ENCODE peak calls at places on chromosomes 3 and 15, in four cellular contexts. One of them, this sample, is unnamed. For H3K9me3, the result is how much of the 10 kb centered on the place peaks cover.

GRCh38 chr3:185820973-185821758 is 3.7 kb downstream of the IGF2BP2 start:
- DNase-seq in SK-N-SH: peak
- DNase-seq in pancreas: no peak
- DNase-seq in lower lobe of right lung: no peak
- DNase-seq in this sample: no peak

GRCh38 chr3:159126261-159127020 is 324.6 kb downstream of the MFSD1 start:
- DNase-seq in SK-N-SH: no peak
- DNase-seq in lower lobe of right lung: no peak
- DNase-seq in pancreas: no peak
- DNase-seq in this sample: no peak

GRCh38 chr3:132803889-132804288 is 81.7 kb upstream of the NPHP3 start:
- DNase-seq in pancreas: no peak
- DNase-seq in lower lobe of right lung: no peak
- DNase-seq in SK-N-SH: peak
- DNase-seq in this sample: peak

GRCh38 chr15:91908401-91908800 is 54.9 kb downstream of the SLCO3A1 start:
- DNase-seq in SK-N-SH: no peak
- DNase-seq in pancreas: no peak
- DNase-seq in lower lobe of right lung: no peak
- DNase-seq in this sample: no peak

GRCh38 chr15:41256577-41257038 is 25.5 kb downstream of the CHP1 start:
- DNase-seq in SK-N-SH: no peak
- DNase-seq in pancreas: no peak
- DNase-seq in lower lobe of right lung: no peak
- DNase-seq in this sample: no peak

GRCh38 chr3:152241142-152242067 is 27.3 kb upstream of the MBNL1 start:
- DNase-seq in lower lobe of right lung: no peak
- DNase-seq in pancreas: no peak
- DNase-seq in SK-N-SH: no peak
- DNase-seq in this sample: no peak

GRCh38 chr3:113314923-113315322 is 103.6 kb downstream of the BOC start:
- DNase-seq in SK-N-SH: no peak
- DNase-seq in pancreas: no peak
- DNase-seq in lower lobe of right lung: no peak
- DNase-seq in this sample: no peak

GRCh38 chr3:119562307-119562961 is 3.0 kb upstream of the CD80 start:
- DNase-seq in pancreas: no peak
- DNase-seq in lower lobe of right lung: no peak
- DNase-seq in SK-N-SH: no peak
- DNase-seq in this sample: no peak

GRCh38 chr3:106294121-106294520 is 425.3 kb upstream of the CBLB start:
- DNase-seq in lower lobe of right lung: no peak
- DNase-seq in SK-N-SH: no peak
- DNase-seq in pancreas: no peak
- DNase-seq in this sample: no peak

GRCh38 chr3:178083906-178084823 is 452.1 kb upstream of the KCNMB2 start:
- DNase-seq in pancreas: no peak
- DNase-seq in SK-N-SH: peak
- DNase-seq in lower lobe of right lung: no peak
- DNase-seq in this sample: no peak

GRCh38 chr3:31041161-31041978 is 146.9 kb upstream of the GADL1 start:
- DNase-seq in pancreas: no peak
- DNase-seq in SK-N-SH: no peak
- DNase-seq in lower lobe of right lung: no peak
- DNase-seq in this sample: peak

GRCh38 chr3:5212625-5213573 is 25.4 kb downstream of the EDEM1 start:
- DNase-seq in pancreas: no peak
- DNase-seq in SK-N-SH: no peak
- DNase-seq in lower lobe of right lung: no peak
- DNase-seq in this sample: peak

GRCh38 chr3:49133226-49133951 is 539 bp upstream of the LAMB2 start:
- DNase-seq in SK-N-SH: peak
- DNase-seq in pancreas: peak
- DNase-seq in lower lobe of right lung: peak
- DNase-seq in this sample: peak

GRCh38 chr3:112629425-112629824 is 11.5 kb downstream of the CCDC80 start:
- DNase-seq in SK-N-SH: no peak
- DNase-seq in lower lobe of right lung: no peak
- DNase-seq in pancreas: no peak
- DNase-seq in this sample: peak

GRCh38 chr3:140636452-140637138 is 41.3 kb upstream of the TRIM42 start:
- DNase-seq in pancreas: no peak
- DNase-seq in lower lobe of right lung: no peak
- DNase-seq in SK-N-SH: no peak
- DNase-seq in this sample: no peak

GRCh38 chr15:87846746-87847145 is 409.8 kb downstream of the NTRK3 start:
- DNase-seq in lower lobe of right lung: no peak
- DNase-seq in pancreas: no peak
- DNase-seq in SK-N-SH: no peak
- DNase-seq in this sample: no peak

GRCh38 chr3:142019794-142020320 is 129.5 kb downstream of the TFDP2 start:
- DNase-seq in pancreas: no peak
- DNase-seq in lower lobe of right lung: no peak
- DNase-seq in SK-N-SH: no peak
- DNase-seq in this sample: no peak

GRCh38 chr3:179954226-179954870 is 82.4 kb downstream of the PEX5L start:
- DNase-seq in SK-N-SH: no peak
- DNase-seq in lower lobe of right lung: no peak
- DNase-seq in pancreas: no peak
- DNase-seq in this sample: no peak

GRCh38 chr3:95459706-95460105 is 1354.7 kb upstream of the EPHA6 start:
- DNase-seq in pancreas: no peak
- DNase-seq in lower lobe of right lung: no peak
- DNase-seq in SK-N-SH: no peak
- DNase-seq in this sample: no peak

GRCh38 chr3:165642761-165643432 is 194.3 kb downstream of the BCHE start:
- DNase-seq in lower lobe of right lung: no peak
- DNase-seq in SK-N-SH: no peak
- DNase-seq in pancreas: peak
- DNase-seq in this sample: no peak

GRCh38 chr3:39338201-39338600 is 8.7 kb downstream of the CCR8 start:
- DNase-seq in pancreas: no peak
- DNase-seq in SK-N-SH: no peak
- DNase-seq in lower lobe of right lung: no peak
- DNase-seq in this sample: no peak

GRCh38 chr3:119318871-119319270 is 24.7 kb downstream of the ARHGAP31 start:
- DNase-seq in SK-N-SH: peak
- DNase-seq in lower lobe of right lung: no peak
- DNase-seq in pancreas: no peak
- DNase-seq in this sample: no peak

GRCh38 chr15:50256188-50257041 is 9.1 kb downstream of the HDC start:
- DNase-seq in SK-N-SH: no peak
- DNase-seq in pancreas: no peak
- DNase-seq in lower lobe of right lung: no peak
- DNase-seq in this sample: no peak

GRCh38 chr15:57769266-57769665 is 62.8 kb downstream of the POLR2M start:
- DNase-seq in SK-N-SH: no peak
- DNase-seq in lower lobe of right lung: no peak
- DNase-seq in pancreas: no peak
- DNase-seq in this sample: no peak

GRCh38 chr3:126934149-126934548 is 48.8 kb upstream of the PLXNA1 start:
- DNase-seq in lower lobe of right lung: no peak
- DNase-seq in pancreas: no peak
- DNase-seq in SK-N-SH: peak
- DNase-seq in this sample: peak

GRCh38 chr15:39605146-39605545 is 24.3 kb downstream of the THBS1 start:
- DNase-seq in SK-N-SH: no peak
- DNase-seq in pancreas: no peak
- DNase-seq in lower lobe of right lung: no peak
- DNase-seq in this sample: no peak

GRCh38 chr3:46566040-46566631 is at the start of gene LRRC2:
- DNase-seq in pancreas: peak
- DNase-seq in SK-N-SH: peak
- DNase-seq in lower lobe of right lung: no peak
- DNase-seq in this sample: peak

GRCh38 chr15:63981596-63982320 is 64.5 kb downstream of the DAPK2 start:
- DNase-seq in lower lobe of right lung: no peak
- DNase-seq in SK-N-SH: no peak
- DNase-seq in pancreas: no peak
- DNase-seq in this sample: no peak

GRCh38 chr3:64167868-64168267 is 57.4 kb downstream of the PRICKLE2 start:
- DNase-seq in SK-N-SH: no peak
- DNase-seq in pancreas: no peak
- DNase-seq in lower lobe of right lung: no peak
- DNase-seq in this sample: no peak
- H3K9me3 ChIP-seq in SK-N-SH: under half
- H3K9me3 ChIP-seq in pancreas: under half
- H3K9me3 ChIP-seq in lower lobe of right lung: under half
- H3K9me3 ChIP-seq in this sample: under half

DNA sequence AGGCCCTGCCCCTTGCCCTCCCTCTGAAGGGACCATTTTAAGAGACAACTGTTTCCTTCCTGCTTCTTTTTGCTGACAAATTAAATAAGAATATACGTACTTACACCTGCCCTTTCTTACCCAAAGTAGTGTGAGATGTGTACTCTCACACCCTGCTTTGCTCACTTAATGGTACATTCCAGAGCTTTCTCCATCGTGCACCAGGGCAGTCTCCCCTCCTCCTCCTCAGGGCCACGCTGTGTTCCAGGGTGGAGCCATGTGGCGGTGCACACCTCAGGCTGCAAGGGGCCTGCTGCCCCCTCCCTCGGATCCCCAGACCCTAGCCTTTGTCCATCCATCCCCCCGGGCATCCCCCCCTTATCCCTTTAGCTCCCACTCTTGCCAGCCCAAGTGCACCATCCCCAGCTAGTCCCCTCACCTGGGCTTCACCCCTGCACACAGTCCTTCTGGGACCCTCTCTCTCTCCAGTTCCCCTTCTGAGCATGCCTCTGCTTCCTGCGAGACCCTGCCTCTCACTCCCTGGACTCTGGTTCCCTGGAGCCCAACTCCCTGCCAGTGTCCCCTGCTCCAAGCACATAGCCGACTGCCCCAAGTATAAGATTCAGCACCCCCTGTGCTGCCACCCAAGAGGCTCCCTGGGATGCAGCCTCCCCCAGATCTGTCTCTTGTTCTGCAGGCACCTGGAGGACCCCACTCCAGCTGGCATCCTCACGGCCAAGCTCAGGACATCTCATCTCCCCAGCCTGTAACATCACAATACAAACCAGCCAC is 89.5 kb upstream of the IQSEC1 start:
- DNase-seq in SK-N-SH: no peak
- DNase-seq in lower lobe of right lung: no peak
- DNase-seq in pancreas: no peak
- DNase-seq in this sample: no peak
- H3K27ac ChIP-seq in SK-N-SH: no peak
- H3K27ac ChIP-seq in lower lobe of right lung: no peak
- H3K27ac ChIP-seq in pancreas: no peak
- H3K27ac ChIP-seq in this sample: no peak

GRCh38 chr15:24966364-24967103 is 11.7 kb downstream of the SNRPN start:
- DNase-seq in SK-N-SH: no peak
- DNase-seq in lower lobe of right lung: no peak
- DNase-seq in pancreas: no peak
- DNase-seq in this sample: no peak
- H3K9me3 ChIP-seq in SK-N-SH: under half
- H3K9me3 ChIP-seq in lower lobe of right lung: under half
- H3K9me3 ChIP-seq in pancreas: under half
- H3K9me3 ChIP-seq in this sample: under half

GRCh38 chr15:89666858-89667705 is 11.8 kb upstream of the KIF7 start:
- DNase-seq in lower lobe of right lung: no peak
- DNase-seq in pancreas: no peak
- DNase-seq in SK-N-SH: no peak
- DNase-seq in this sample: no peak

GRCh38 chr15:89664441-89664840 is 9.2 kb upstream of the KIF7 start:
- DNase-seq in SK-N-SH: no peak
- DNase-seq in pancreas: no peak
- DNase-seq in lower lobe of right lung: no peak
- DNase-seq in this sample: no peak

GRCh38 chr15:89666147-89666857 is 11.0 kb upstream of the KIF7 start:
- DNase-seq in SK-N-SH: no peak
- DNase-seq in lower lobe of right lung: no peak
- DNase-seq in pancreas: no peak
- DNase-seq in this sample: peak

GRCh38 chr15:89664951-89665350 is 9.7 kb upstream of the KIF7 start:
- DNase-seq in SK-N-SH: no peak
- DNase-seq in pancreas: no peak
- DNase-seq in lower lobe of right lung: no peak
- DNase-seq in this sample: no peak

DNA sequence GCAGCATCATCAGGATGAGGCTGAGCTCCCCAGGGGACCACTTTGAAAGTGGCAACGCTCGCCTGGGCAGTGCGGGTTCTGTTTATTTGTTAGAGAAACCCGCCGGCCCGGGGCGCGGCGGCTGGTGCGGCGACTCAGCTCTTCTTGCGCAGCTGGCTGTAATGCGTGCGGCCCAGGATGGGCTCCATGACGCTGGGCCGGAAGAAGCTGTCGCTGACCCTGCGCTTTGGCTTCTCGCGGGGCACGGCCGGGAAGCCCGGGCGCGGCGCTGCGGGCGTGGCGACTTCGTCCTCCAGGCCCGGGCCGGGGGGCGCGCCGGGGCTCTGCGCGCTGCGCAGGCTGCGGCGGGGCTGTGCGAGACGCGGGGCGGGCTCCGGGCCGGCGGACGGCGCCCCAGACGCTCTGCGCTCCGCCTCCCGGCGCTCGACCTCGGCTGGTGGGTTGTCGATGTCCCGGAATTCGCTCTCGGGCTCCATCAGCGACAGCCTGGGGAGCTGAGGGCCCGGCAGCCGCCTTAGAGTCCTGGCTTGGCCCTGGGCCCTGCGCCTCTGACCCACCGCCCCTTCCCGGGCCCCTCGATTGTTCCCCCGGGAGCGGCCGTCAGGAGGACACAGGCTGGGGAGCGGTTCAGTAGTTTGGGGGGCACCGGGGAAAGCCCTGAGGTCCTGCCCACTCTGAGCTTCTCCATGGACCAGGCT is 10.3 kb upstream of the KIF7 start:
- DNase-seq in lower lobe of right lung: peak
- DNase-seq in SK-N-SH: peak
- DNase-seq in pancreas: no peak
- DNase-seq in this sample: peak
- H3K27ac ChIP-seq in lower lobe of right lung: peak
- H3K27ac ChIP-seq in SK-N-SH: no peak
- H3K27ac ChIP-seq in pancreas: peak
- H3K27ac ChIP-seq in this sample: no peak

DNA sequence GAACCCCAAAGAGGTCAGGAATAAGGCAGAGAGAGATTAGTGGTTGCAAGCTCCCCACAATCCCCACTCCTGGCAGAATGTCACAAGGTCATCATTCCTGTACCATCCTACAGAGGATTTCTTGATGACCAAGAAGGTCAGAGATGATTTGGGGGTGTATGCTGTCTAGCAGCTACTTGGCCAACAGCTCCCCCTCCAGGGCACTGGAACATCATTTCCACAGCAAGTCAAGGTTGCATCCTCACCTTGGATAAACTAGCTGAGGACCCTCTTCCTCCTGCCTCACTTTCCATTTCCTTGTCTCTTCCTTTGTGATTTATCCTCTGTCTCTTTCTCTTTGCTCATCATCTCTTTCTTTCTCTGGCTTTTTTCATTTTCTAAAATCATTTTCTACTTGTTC is 106.3 kb downstream of the PROS1 start:
- DNase-seq in lower lobe of right lung: no peak
- DNase-seq in SK-N-SH: no peak
- DNase-seq in pancreas: no peak
- DNase-seq in this sample: no peak
- H3K9me3 ChIP-seq in lower lobe of right lung: under half
- H3K9me3 ChIP-seq in SK-N-SH: under half
- H3K9me3 ChIP-seq in pancreas: under half
- H3K9me3 ChIP-seq in this sample: half or more

This sample was measured in endodermal cell.